ENCODE peak calls at places on chromosome 2, in six cellular contexts. R is cardiac muscle cell, F is HCT116, I is fibroblast of the aortic adventitia, D is upper lobe of right lung, H is heart right ventricle. E is an unnamed sample.

GRCh38 chr2:185372188-185372587 is 366.4 kb upstream of the FSIP2 start:
- DNase-seq in R (no peak), F (no peak), I (peak; percentile 24), D (no peak), H (no peak), E (no peak)

GRCh38 chr2:222797871-222798270 is 63.0 kb upstream of the ACSL3 start:
- DNase-seq in R (no peak), F (no peak), I (no peak), D (no peak), H (no peak), E (no peak)

GRCh38 chr2:219441451-219442205 is 7.0 kb downstream of the SPEG start:
- DNase-seq in R (peak; percentile 57), F (no peak), I (peak; percentile 48), D (no peak), H (no peak), E (no peak)

GRCh38 chr2:85911836-85912692 is 23.3 kb upstream of the ST3GAL5 start:
- DNase-seq in R (peak; percentile 79), F (no peak), I (peak; percentile 87), D (no peak), H (no peak), E (no peak)

GRCh38 chr2:10935953-10936942 is 24.5 kb downstream of the KCNF1 start:
- DNase-seq in R (peak; percentile 80), F (peak; percentile 94), I (peak; percentile 80), D (no peak), H (no peak), E (peak; percentile 7)

GRCh38 chr2:147482590-147483292 is 362.1 kb upstream of the ACVR2A start:
- DNase-seq in R (no peak), F (no peak), I (no peak), D (no peak), H (no peak), E (no peak)

GRCh38 chr2:218908721-218909619 is 28.3 kb downstream of the WNT10A start:
- DNase-seq in R (peak; percentile 94), F (peak; percentile 78), I (peak; percentile 85), D (peak; percentile 95), H (peak; percentile 82), E (no peak)

GRCh38 chr2:230734247-230735175 is 21.9 kb downstream of the CAB39 start:
- DNase-seq in R (no peak), F (no peak), I (no peak), D (no peak), H (no peak), E (no peak)

GRCh38 chr2:236366406-236366805 is 102.2 kb upstream of the ASB18 start:
- DNase-seq in R (no peak), F (no peak), I (no peak), D (no peak), H (no peak), E (no peak)

GRCh38 chr2:45379399-45380087 is 231.5 kb downstream of the SRBD1 start:
- DNase-seq in R (no peak), F (no peak), I (peak; percentile 73), D (no peak), H (peak; percentile 6), E (no peak)

GRCh38 chr2:26043109-26043508 is 9.2 kb downstream of the RAB10 start:
- DNase-seq in R (no peak), F (no peak), I (no peak), D (no peak), H (no peak), E (no peak)

GRCh38 chr2:41954304-41955291 is 93.2 kb upstream of the PKDCC start:
- DNase-seq in R (no peak), F (no peak), I (no peak), D (no peak), H (no peak), E (no peak)

GRCh38 chr2:158459161-158460003 is 2.6 kb downstream of the PKP4 start:
- DNase-seq in R (peak; percentile 3), F (no peak), I (peak; percentile 25), D (no peak), H (no peak), E (no peak)

GRCh38 chr2:238594796-238595749 is 168.3 kb downstream of the ASB1 start:
- DNase-seq in R (no peak), F (no peak), I (no peak), D (no peak), H (no peak), E (no peak)

GRCh38 chr2:181784556-181784955 is 104.2 kb upstream of the NEUROD1 start:
- DNase-seq in R (no peak), F (peak; percentile 88), I (peak; percentile 52), D (no peak), H (no peak), E (no peak)

GRCh38 chr2:18454692-18455255 is 105.7 kb downstream of the RDH14 start:
- DNase-seq in R (no peak), F (no peak), I (peak; percentile 96), D (no peak), H (peak; percentile 20), E (no peak)

GRCh38 chr2:18456026-18456425 is 104.4 kb downstream of the RDH14 start:
- DNase-seq in R (no peak), F (no peak), I (peak; percentile 77), D (no peak), H (no peak), E (no peak)

DNA sequence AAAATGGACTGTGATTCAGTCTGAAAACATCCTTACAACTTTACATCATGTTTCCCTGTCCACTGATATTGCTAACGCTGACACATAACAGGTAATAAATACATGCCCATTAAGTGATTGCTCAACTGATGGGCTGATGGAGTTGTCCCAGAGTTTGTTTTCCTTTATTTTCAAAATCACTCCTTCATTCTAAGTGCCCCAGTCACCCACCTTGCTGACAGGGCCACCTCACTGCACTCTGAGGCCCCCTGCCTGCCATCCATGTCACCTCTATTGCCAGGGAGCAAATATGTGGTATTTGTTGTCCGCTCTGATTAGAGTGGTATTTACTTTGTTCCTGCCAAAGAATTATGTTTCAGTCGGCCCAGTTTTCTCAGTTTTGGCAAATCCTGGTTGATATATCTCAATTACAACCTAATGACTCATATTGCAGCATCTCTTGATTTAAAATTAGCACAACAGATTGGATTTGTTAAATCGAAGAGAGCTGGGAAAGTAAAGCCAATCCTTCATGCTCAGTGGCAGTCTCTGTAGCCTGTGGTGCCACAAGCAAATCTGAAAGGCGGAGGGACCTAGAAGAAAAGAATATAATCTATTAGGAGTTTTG is 105.1 kb downstream of the RDH14 start:
- DNase-seq in R (peak; percentile 70), F (no peak), I (peak; percentile 96), D (no peak), H (no peak), E (no peak)
- TF ChIP-seq CTCF in R (peak; percentile 50), F (peak; percentile 51), I (peak; percentile 41), D (peak; percentile 19), H (peak; percentile 13), E (peak; percentile 44)

DNA sequence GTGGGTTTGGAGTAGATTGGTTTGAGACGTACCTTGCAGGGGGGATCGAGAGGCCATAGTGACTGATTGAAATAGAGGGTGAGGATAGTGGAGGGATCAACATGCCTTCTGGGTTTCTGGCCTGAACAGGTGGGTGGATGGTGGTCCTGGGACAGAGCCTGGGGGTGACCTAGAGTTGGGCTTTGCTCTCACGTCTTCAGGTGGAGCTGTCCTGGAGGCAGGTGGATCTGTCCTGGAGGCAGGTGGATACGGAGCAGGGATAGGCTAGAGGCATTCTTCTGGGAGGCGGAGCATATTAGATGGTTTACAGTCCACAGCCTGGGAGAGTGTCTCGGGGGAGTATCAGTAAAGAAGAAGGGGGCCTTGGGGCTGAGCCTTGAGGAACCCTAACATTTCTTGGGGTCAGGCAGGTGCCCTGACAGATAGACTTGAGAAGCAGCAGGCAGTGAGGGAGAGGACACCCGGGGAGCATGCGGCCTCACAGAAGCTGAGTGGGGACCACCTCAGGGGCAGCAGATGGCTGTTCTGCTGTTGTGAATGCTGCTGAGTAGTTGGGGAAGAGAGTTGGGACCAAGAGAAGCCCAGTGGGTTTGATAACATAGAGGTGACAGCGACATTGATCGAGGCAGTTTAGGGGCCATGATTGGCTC is 1.6 kb downstream of the CAPN10 start:
- DNase-seq in R (no peak), F (no peak), I (no peak), D (peak; percentile 39), H (no peak), E (no peak)
- H3K4me3 ChIP-seq in R (no peak overlapping the region), F (peak overlapping the region; percentile 99), I (peak overlapping the region; percentile 99), D (no peak overlapping the region), H (no peak overlapping the region), E (peak overlapping the region; percentile 83)

GRCh38 chr2:75466708-75467311 is 93.9 kb downstream of the EVA1A start:
- DNase-seq in R (peak; percentile 32), F (peak; percentile 23), I (peak; percentile 35), D (no peak), H (no peak), E (no peak)
- TF ChIP-seq CTCF in R (peak; percentile 62), F (peak; percentile 81), I (peak; percentile 62), D (peak; percentile 46), H (no peak), E (peak; percentile 64)

GRCh38 chr2:139259422-139260051 is 479.3 kb upstream of the NXPH2 start:
- DNase-seq in R (no peak), F (peak; percentile 32), I (no peak), D (no peak), H (no peak), E (no peak)
- H3K4me3 ChIP-seq in R (no peak overlapping the region), F (no peak overlapping the region), I (no peak overlapping the region), D (no peak overlapping the region), H (no peak overlapping the region), E (no peak overlapping the region)